ENCODE peak calls at places on chromosome 9, in eight cellular contexts. One of them, this sample, is unnamed.

GRCh38 chr9:100428871-100429654 is 2.1 kb downstream of the MSANTD3 start:
- DNase-seq in pons: peak; percentile 51
- DNase-seq in NCI-H2081: no peak
- DNase-seq in Right ventricle myocardium superior: no peak
- DNase-seq in activated T-helper 1 cell treated with anti-CD3 and anti-CD28 coated beads, Interleukin-12 subunit alpha, Interleukin-12 subunit beta, Interleukin-2, Interleukin-4 antibody, amounts not matched to agents 30 ng/mL and 10 ng/mL and 1 ng/mL, durations not matched to agents 14 hours and 24 hours and 36 hours: no peak
- DNase-seq in stimulated activated CD4-positive, alpha-beta T cell treated with anti-CD3 and anti-CD28 coated beads, Interleukin-1b, Interleukin-23, amount 100 ng/mL, for 1 hour: no peak
- DNase-seq in T47D: no peak
- DNase-seq in right cardiac atrium: no peak
- DNase-seq in this sample: peak; percentile 76

GRCh38 chr9:87107072-87107471 is 159.8 kb upstream of the GAS1 start:
- DNase-seq in pons: no peak
- DNase-seq in NCI-H2081: no peak
- DNase-seq in Right ventricle myocardium superior: no peak
- DNase-seq in activated T-helper 1 cell treated with anti-CD3 and anti-CD28 coated beads, Interleukin-12 subunit alpha, Interleukin-12 subunit beta, Interleukin-2, Interleukin-4 antibody, amounts not matched to agents 30 ng/mL and 10 ng/mL and 1 ng/mL, durations not matched to agents 14 hours and 24 hours and 36 hours: no peak
- DNase-seq in stimulated activated CD4-positive, alpha-beta T cell treated with anti-CD3 and anti-CD28 coated beads, Interleukin-1b, Interleukin-23, amount 100 ng/mL, for 1 hour: no peak
- DNase-seq in T47D: peak; percentile 10
- DNase-seq in right cardiac atrium: no peak
- DNase-seq in this sample: no peak

GRCh38 chr9:21995652-21996275 is 1.2 kb downstream of the CDKN2B-AS1 start:
- DNase-seq in pons: no peak
- DNase-seq in NCI-H2081: no peak
- DNase-seq in Right ventricle myocardium superior: peak; percentile 66
- DNase-seq in activated T-helper 1 cell treated with anti-CD3 and anti-CD28 coated beads, Interleukin-12 subunit alpha, Interleukin-12 subunit beta, Interleukin-2, Interleukin-4 antibody, amounts not matched to agents 30 ng/mL and 10 ng/mL and 1 ng/mL, durations not matched to agents 14 hours and 24 hours and 36 hours: no peak
- DNase-seq in stimulated activated CD4-positive, alpha-beta T cell treated with anti-CD3 and anti-CD28 coated beads, Interleukin-1b, Interleukin-23, amount 100 ng/mL, for 1 hour: no peak
- DNase-seq in T47D: peak; percentile 80
- DNase-seq in right cardiac atrium: peak; percentile 49
- DNase-seq in this sample: peak; percentile 81

GRCh38 chr9:130167927-130168326 is 4.3 kb upstream of the NCS1 start:
- DNase-seq in pons: no peak
- DNase-seq in NCI-H2081: no peak
- DNase-seq in Right ventricle myocardium superior: no peak
- DNase-seq in activated T-helper 1 cell treated with anti-CD3 and anti-CD28 coated beads, Interleukin-12 subunit alpha, Interleukin-12 subunit beta, Interleukin-2, Interleukin-4 antibody, amounts not matched to agents 30 ng/mL and 10 ng/mL and 1 ng/mL, durations not matched to agents 14 hours and 24 hours and 36 hours: no peak
- DNase-seq in stimulated activated CD4-positive, alpha-beta T cell treated with anti-CD3 and anti-CD28 coated beads, Interleukin-1b, Interleukin-23, amount 100 ng/mL, for 1 hour: no peak
- DNase-seq in T47D: no peak
- DNase-seq in right cardiac atrium: no peak
- DNase-seq in this sample: no peak

GRCh38 chr9:83456226-83456625 is 82.0 kb downstream of the FRMD3 start:
- DNase-seq in pons: no peak
- DNase-seq in NCI-H2081: no peak
- DNase-seq in Right ventricle myocardium superior: no peak
- DNase-seq in activated T-helper 1 cell treated with anti-CD3 and anti-CD28 coated beads, Interleukin-12 subunit alpha, Interleukin-12 subunit beta, Interleukin-2, Interleukin-4 antibody, amounts not matched to agents 30 ng/mL and 10 ng/mL and 1 ng/mL, durations not matched to agents 14 hours and 24 hours and 36 hours: no peak
- DNase-seq in stimulated activated CD4-positive, alpha-beta T cell treated with anti-CD3 and anti-CD28 coated beads, Interleukin-1b, Interleukin-23, amount 100 ng/mL, for 1 hour: no peak
- DNase-seq in T47D: no peak
- DNase-seq in right cardiac atrium: no peak
- DNase-seq in this sample: no peak

GRCh38 chr9:72363908-72364678 is 915 bp downstream of the ZFAND5 start:
- DNase-seq in pons: peak; percentile 63
- DNase-seq in NCI-H2081: peak; percentile 10
- DNase-seq in Right ventricle myocardium superior: peak; percentile 85
- DNase-seq in activated T-helper 1 cell treated with anti-CD3 and anti-CD28 coated beads, Interleukin-12 subunit alpha, Interleukin-12 subunit beta, Interleukin-2, Interleukin-4 antibody, amounts not matched to agents 30 ng/mL and 10 ng/mL and 1 ng/mL, durations not matched to agents 14 hours and 24 hours and 36 hours: peak; percentile 68
- DNase-seq in stimulated activated CD4-positive, alpha-beta T cell treated with anti-CD3 and anti-CD28 coated beads, Interleukin-1b, Interleukin-23, amount 100 ng/mL, for 1 hour: no peak
- DNase-seq in T47D: peak; percentile 48
- DNase-seq in right cardiac atrium: peak; percentile 81
- DNase-seq in this sample: no peak

GRCh38 chr9:121984726-121985402 is 108.2 kb downstream of the TTLL11 start:
- DNase-seq in pons: no peak
- DNase-seq in NCI-H2081: no peak
- DNase-seq in Right ventricle myocardium superior: no peak
- DNase-seq in activated T-helper 1 cell treated with anti-CD3 and anti-CD28 coated beads, Interleukin-12 subunit alpha, Interleukin-12 subunit beta, Interleukin-2, Interleukin-4 antibody, amounts not matched to agents 30 ng/mL and 10 ng/mL and 1 ng/mL, durations not matched to agents 14 hours and 24 hours and 36 hours: no peak
- DNase-seq in stimulated activated CD4-positive, alpha-beta T cell treated with anti-CD3 and anti-CD28 coated beads, Interleukin-1b, Interleukin-23, amount 100 ng/mL, for 1 hour: no peak
- DNase-seq in T47D: no peak
- DNase-seq in right cardiac atrium: no peak
- DNase-seq in this sample: no peak

GRCh38 chr9:130662927-130663257 is 1.5 kb upstream of the PRDM12 start:
- DNase-seq in pons: no peak
- DNase-seq in NCI-H2081: no peak
- DNase-seq in Right ventricle myocardium superior: no peak
- DNase-seq in activated T-helper 1 cell treated with anti-CD3 and anti-CD28 coated beads, Interleukin-12 subunit alpha, Interleukin-12 subunit beta, Interleukin-2, Interleukin-4 antibody, amounts not matched to agents 30 ng/mL and 10 ng/mL and 1 ng/mL, durations not matched to agents 14 hours and 24 hours and 36 hours: no peak
- DNase-seq in stimulated activated CD4-positive, alpha-beta T cell treated with anti-CD3 and anti-CD28 coated beads, Interleukin-1b, Interleukin-23, amount 100 ng/mL, for 1 hour: no peak
- DNase-seq in T47D: no peak
- DNase-seq in right cardiac atrium: no peak
- DNase-seq in this sample: no peak

GRCh38 chr9:107438211-107439030 is 51.1 kb downstream of the KLF4 start:
- DNase-seq in pons: no peak
- DNase-seq in NCI-H2081: no peak
- DNase-seq in Right ventricle myocardium superior: no peak
- DNase-seq in activated T-helper 1 cell treated with anti-CD3 and anti-CD28 coated beads, Interleukin-12 subunit alpha, Interleukin-12 subunit beta, Interleukin-2, Interleukin-4 antibody, amounts not matched to agents 30 ng/mL and 10 ng/mL and 1 ng/mL, durations not matched to agents 14 hours and 24 hours and 36 hours: no peak
- DNase-seq in stimulated activated CD4-positive, alpha-beta T cell treated with anti-CD3 and anti-CD28 coated beads, Interleukin-1b, Interleukin-23, amount 100 ng/mL, for 1 hour: no peak
- DNase-seq in T47D: peak; percentile 87
- DNase-seq in right cardiac atrium: no peak
- DNase-seq in this sample: peak; percentile 89

GRCh38 chr9:119003882-119004617 is 365.2 kb downstream of the BRINP1 start:
- DNase-seq in pons: no peak
- DNase-seq in NCI-H2081: no peak
- DNase-seq in Right ventricle myocardium superior: no peak
- DNase-seq in activated T-helper 1 cell treated with anti-CD3 and anti-CD28 coated beads, Interleukin-12 subunit alpha, Interleukin-12 subunit beta, Interleukin-2, Interleukin-4 antibody, amounts not matched to agents 30 ng/mL and 10 ng/mL and 1 ng/mL, durations not matched to agents 14 hours and 24 hours and 36 hours: no peak
- DNase-seq in stimulated activated CD4-positive, alpha-beta T cell treated with anti-CD3 and anti-CD28 coated beads, Interleukin-1b, Interleukin-23, amount 100 ng/mL, for 1 hour: no peak
- DNase-seq in T47D: no peak
- DNase-seq in right cardiac atrium: no peak
- DNase-seq in this sample: no peak

GRCh38 chr9:106677374-106677773 is 185.6 kb upstream of the ZNF462 start:
- DNase-seq in pons: no peak
- DNase-seq in NCI-H2081: no peak
- DNase-seq in Right ventricle myocardium superior: no peak
- DNase-seq in activated T-helper 1 cell treated with anti-CD3 and anti-CD28 coated beads, Interleukin-12 subunit alpha, Interleukin-12 subunit beta, Interleukin-2, Interleukin-4 antibody, amounts not matched to agents 30 ng/mL and 10 ng/mL and 1 ng/mL, durations not matched to agents 14 hours and 24 hours and 36 hours: no peak
- DNase-seq in stimulated activated CD4-positive, alpha-beta T cell treated with anti-CD3 and anti-CD28 coated beads, Interleukin-1b, Interleukin-23, amount 100 ng/mL, for 1 hour: no peak
- DNase-seq in T47D: no peak
- DNase-seq in right cardiac atrium: no peak
- DNase-seq in this sample: no peak

GRCh38 chr9:83706703-83707517 is 848 bp downstream of the UBQLN1 start:
- DNase-seq in pons: peak; percentile 7
- DNase-seq in NCI-H2081: peak; percentile 42
- DNase-seq in Right ventricle myocardium superior: peak; percentile 54
- DNase-seq in activated T-helper 1 cell treated with anti-CD3 and anti-CD28 coated beads, Interleukin-12 subunit alpha, Interleukin-12 subunit beta, Interleukin-2, Interleukin-4 antibody, amounts not matched to agents 30 ng/mL and 10 ng/mL and 1 ng/mL, durations not matched to agents 14 hours and 24 hours and 36 hours: peak; percentile 49
- DNase-seq in stimulated activated CD4-positive, alpha-beta T cell treated with anti-CD3 and anti-CD28 coated beads, Interleukin-1b, Interleukin-23, amount 100 ng/mL, for 1 hour: no peak
- DNase-seq in T47D: peak; percentile 2
- DNase-seq in right cardiac atrium: peak; percentile 51
- DNase-seq in this sample: peak; percentile 22

GRCh38 chr9:133771486-133772482 is 33.6 kb upstream of the SARDH start:
- DNase-seq in pons: no peak
- DNase-seq in NCI-H2081: no peak
- DNase-seq in Right ventricle myocardium superior: peak; percentile 27
- DNase-seq in activated T-helper 1 cell treated with anti-CD3 and anti-CD28 coated beads, Interleukin-12 subunit alpha, Interleukin-12 subunit beta, Interleukin-2, Interleukin-4 antibody, amounts not matched to agents 30 ng/mL and 10 ng/mL and 1 ng/mL, durations not matched to agents 14 hours and 24 hours and 36 hours: no peak
- DNase-seq in stimulated activated CD4-positive, alpha-beta T cell treated with anti-CD3 and anti-CD28 coated beads, Interleukin-1b, Interleukin-23, amount 100 ng/mL, for 1 hour: no peak
- DNase-seq in T47D: no peak
- DNase-seq in right cardiac atrium: no peak
- DNase-seq in this sample: no peak

GRCh38 chr9:5186416-5187169 is 1.2 kb upstream of the INSL6 start:
- DNase-seq in pons: peak; percentile 56
- DNase-seq in NCI-H2081: peak; percentile 7
- DNase-seq in Right ventricle myocardium superior: no peak
- DNase-seq in activated T-helper 1 cell treated with anti-CD3 and anti-CD28 coated beads, Interleukin-12 subunit alpha, Interleukin-12 subunit beta, Interleukin-2, Interleukin-4 antibody, amounts not matched to agents 30 ng/mL and 10 ng/mL and 1 ng/mL, durations not matched to agents 14 hours and 24 hours and 36 hours: peak; percentile 46
- DNase-seq in stimulated activated CD4-positive, alpha-beta T cell treated with anti-CD3 and anti-CD28 coated beads, Interleukin-1b, Interleukin-23, amount 100 ng/mL, for 1 hour: peak; percentile 21
- DNase-seq in T47D: peak; percentile 75
- DNase-seq in right cardiac atrium: no peak
- DNase-seq in this sample: peak; percentile 79

GRCh38 chr9:85200726-85201402 is 531.3 kb downstream of the NTRK2 start:
- DNase-seq in pons: no peak
- DNase-seq in NCI-H2081: no peak
- DNase-seq in Right ventricle myocardium superior: no peak
- DNase-seq in activated T-helper 1 cell treated with anti-CD3 and anti-CD28 coated beads, Interleukin-12 subunit alpha, Interleukin-12 subunit beta, Interleukin-2, Interleukin-4 antibody, amounts not matched to agents 30 ng/mL and 10 ng/mL and 1 ng/mL, durations not matched to agents 14 hours and 24 hours and 36 hours: no peak
- DNase-seq in stimulated activated CD4-positive, alpha-beta T cell treated with anti-CD3 and anti-CD28 coated beads, Interleukin-1b, Interleukin-23, amount 100 ng/mL, for 1 hour: no peak
- DNase-seq in T47D: peak; percentile 17
- DNase-seq in right cardiac atrium: peak; percentile 35
- DNase-seq in this sample: no peak

GRCh38 chr9:114621975-114622609 is 11.0 kb downstream of the TMEM268 start:
- DNase-seq in pons: peak; percentile 25
- DNase-seq in NCI-H2081: no peak
- DNase-seq in Right ventricle myocardium superior: no peak
- DNase-seq in activated T-helper 1 cell treated with anti-CD3 and anti-CD28 coated beads, Interleukin-12 subunit alpha, Interleukin-12 subunit beta, Interleukin-2, Interleukin-4 antibody, amounts not matched to agents 30 ng/mL and 10 ng/mL and 1 ng/mL, durations not matched to agents 14 hours and 24 hours and 36 hours: no peak
- DNase-seq in stimulated activated CD4-positive, alpha-beta T cell treated with anti-CD3 and anti-CD28 coated beads, Interleukin-1b, Interleukin-23, amount 100 ng/mL, for 1 hour: no peak
- DNase-seq in T47D: peak; percentile 44
- DNase-seq in right cardiac atrium: no peak
- DNase-seq in this sample: no peak

GRCh38 chr9:71608021-71608420 is 160.3 kb downstream of the CEMIP2 start:
- DNase-seq in pons: no peak
- DNase-seq in NCI-H2081: no peak
- DNase-seq in Right ventricle myocardium superior: no peak
- DNase-seq in activated T-helper 1 cell treated with anti-CD3 and anti-CD28 coated beads, Interleukin-12 subunit alpha, Interleukin-12 subunit beta, Interleukin-2, Interleukin-4 antibody, amounts not matched to agents 30 ng/mL and 10 ng/mL and 1 ng/mL, durations not matched to agents 14 hours and 24 hours and 36 hours: no peak
- DNase-seq in stimulated activated CD4-positive, alpha-beta T cell treated with anti-CD3 and anti-CD28 coated beads, Interleukin-1b, Interleukin-23, amount 100 ng/mL, for 1 hour: no peak
- DNase-seq in T47D: no peak
- DNase-seq in right cardiac atrium: no peak
- DNase-seq in this sample: no peak

GRCh38 chr9:95570646-95571045 is 53.9 kb upstream of the PTCH1 start:
- DNase-seq in pons: no peak
- DNase-seq in NCI-H2081: no peak
- DNase-seq in Right ventricle myocardium superior: no peak
- DNase-seq in activated T-helper 1 cell treated with anti-CD3 and anti-CD28 coated beads, Interleukin-12 subunit alpha, Interleukin-12 subunit beta, Interleukin-2, Interleukin-4 antibody, amounts not matched to agents 30 ng/mL and 10 ng/mL and 1 ng/mL, durations not matched to agents 14 hours and 24 hours and 36 hours: no peak
- DNase-seq in stimulated activated CD4-positive, alpha-beta T cell treated with anti-CD3 and anti-CD28 coated beads, Interleukin-1b, Interleukin-23, amount 100 ng/mL, for 1 hour: no peak
- DNase-seq in T47D: no peak
- DNase-seq in right cardiac atrium: no peak
- DNase-seq in this sample: no peak

GRCh38 chr9:120258096-120258495 is 321.9 kb downstream of the CDK5RAP2 start:
- DNase-seq in pons: no peak
- DNase-seq in NCI-H2081: no peak
- DNase-seq in Right ventricle myocardium superior: no peak
- DNase-seq in activated T-helper 1 cell treated with anti-CD3 and anti-CD28 coated beads, Interleukin-12 subunit alpha, Interleukin-12 subunit beta, Interleukin-2, Interleukin-4 antibody, amounts not matched to agents 30 ng/mL and 10 ng/mL and 1 ng/mL, durations not matched to agents 14 hours and 24 hours and 36 hours: no peak
- DNase-seq in stimulated activated CD4-positive, alpha-beta T cell treated with anti-CD3 and anti-CD28 coated beads, Interleukin-1b, Interleukin-23, amount 100 ng/mL, for 1 hour: no peak
- DNase-seq in T47D: no peak
- DNase-seq in right cardiac atrium: no peak
- DNase-seq in this sample: no peak

GRCh38 chr9:79858509-79858908 is 286.7 kb downstream of the TLE4 start:
- DNase-seq in pons: peak; percentile 74
- DNase-seq in NCI-H2081: no peak
- DNase-seq in Right ventricle myocardium superior: no peak
- DNase-seq in activated T-helper 1 cell treated with anti-CD3 and anti-CD28 coated beads, Interleukin-12 subunit alpha, Interleukin-12 subunit beta, Interleukin-2, Interleukin-4 antibody, amounts not matched to agents 30 ng/mL and 10 ng/mL and 1 ng/mL, durations not matched to agents 14 hours and 24 hours and 36 hours: no peak
- DNase-seq in stimulated activated CD4-positive, alpha-beta T cell treated with anti-CD3 and anti-CD28 coated beads, Interleukin-1b, Interleukin-23, amount 100 ng/mL, for 1 hour: no peak
- DNase-seq in T47D: peak; percentile 84
- DNase-seq in right cardiac atrium: no peak
- DNase-seq in this sample: peak; percentile 15

GRCh38 chr9:121609845-121610637 is 41.4 kb upstream of the DAB2IP start:
- DNase-seq in pons: no peak
- DNase-seq in NCI-H2081: no peak
- DNase-seq in Right ventricle myocardium superior: peak; percentile 73
- DNase-seq in activated T-helper 1 cell treated with anti-CD3 and anti-CD28 coated beads, Interleukin-12 subunit alpha, Interleukin-12 subunit beta, Interleukin-2, Interleukin-4 antibody, amounts not matched to agents 30 ng/mL and 10 ng/mL and 1 ng/mL, durations not matched to agents 14 hours and 24 hours and 36 hours: no peak
- DNase-seq in stimulated activated CD4-positive, alpha-beta T cell treated with anti-CD3 and anti-CD28 coated beads, Interleukin-1b, Interleukin-23, amount 100 ng/mL, for 1 hour: no peak
- DNase-seq in T47D: peak; percentile 84
- DNase-seq in right cardiac atrium: peak; percentile 62
- DNase-seq in this sample: peak; percentile 97

GRCh38 chr9:12916037-12916436 is 141.2 kb downstream of the LURAP1L start:
- DNase-seq in pons: peak; percentile 99
- DNase-seq in NCI-H2081: no peak
- DNase-seq in Right ventricle myocardium superior: no peak
- DNase-seq in activated T-helper 1 cell treated with anti-CD3 and anti-CD28 coated beads, Interleukin-12 subunit alpha, Interleukin-12 subunit beta, Interleukin-2, Interleukin-4 antibody, amounts not matched to agents 30 ng/mL and 10 ng/mL and 1 ng/mL, durations not matched to agents 14 hours and 24 hours and 36 hours: no peak
- DNase-seq in stimulated activated CD4-positive, alpha-beta T cell treated with anti-CD3 and anti-CD28 coated beads, Interleukin-1b, Interleukin-23, amount 100 ng/mL, for 1 hour: no peak
- DNase-seq in T47D: no peak
- DNase-seq in right cardiac atrium: no peak
- DNase-seq in this sample: no peak

GRCh38 chr9:127027694-127028093 is 94.7 kb downstream of the ANGPTL2 start:
- DNase-seq in pons: peak; percentile 73
- DNase-seq in NCI-H2081: no peak
- DNase-seq in Right ventricle myocardium superior: no peak
- DNase-seq in activated T-helper 1 cell treated with anti-CD3 and anti-CD28 coated beads, Interleukin-12 subunit alpha, Interleukin-12 subunit beta, Interleukin-2, Interleukin-4 antibody, amounts not matched to agents 30 ng/mL and 10 ng/mL and 1 ng/mL, durations not matched to agents 14 hours and 24 hours and 36 hours: no peak
- DNase-seq in stimulated activated CD4-positive, alpha-beta T cell treated with anti-CD3 and anti-CD28 coated beads, Interleukin-1b, Interleukin-23, amount 100 ng/mL, for 1 hour: no peak
- DNase-seq in T47D: no peak
- DNase-seq in right cardiac atrium: no peak
- DNase-seq in this sample: no peak

GRCh38 chr9:5813837-5814236 is 19.1 kb downstream of the ERMP1 start:
- DNase-seq in pons: no peak
- DNase-seq in NCI-H2081: no peak
- DNase-seq in Right ventricle myocardium superior: no peak
- DNase-seq in activated T-helper 1 cell treated with anti-CD3 and anti-CD28 coated beads, Interleukin-12 subunit alpha, Interleukin-12 subunit beta, Interleukin-2, Interleukin-4 antibody, amounts not matched to agents 30 ng/mL and 10 ng/mL and 1 ng/mL, durations not matched to agents 14 hours and 24 hours and 36 hours: no peak
- DNase-seq in stimulated activated CD4-positive, alpha-beta T cell treated with anti-CD3 and anti-CD28 coated beads, Interleukin-1b, Interleukin-23, amount 100 ng/mL, for 1 hour: no peak
- DNase-seq in T47D: no peak
- DNase-seq in right cardiac atrium: no peak
- DNase-seq in this sample: peak; percentile 16

GRCh38 chr9:18393340-18394130 is 80.4 kb upstream of the ADAMTSL1 start:
- DNase-seq in pons: peak; percentile 66
- DNase-seq in NCI-H2081: peak; percentile 98
- DNase-seq in Right ventricle myocardium superior: no peak
- DNase-seq in activated T-helper 1 cell treated with anti-CD3 and anti-CD28 coated beads, Interleukin-12 subunit alpha, Interleukin-12 subunit beta, Interleukin-2, Interleukin-4 antibody, amounts not matched to agents 30 ng/mL and 10 ng/mL and 1 ng/mL, durations not matched to agents 14 hours and 24 hours and 36 hours: no peak
- DNase-seq in stimulated activated CD4-positive, alpha-beta T cell treated with anti-CD3 and anti-CD28 coated beads, Interleukin-1b, Interleukin-23, amount 100 ng/mL, for 1 hour: no peak
- DNase-seq in T47D: peak; percentile 56
- DNase-seq in right cardiac atrium: peak; percentile 30
- DNase-seq in this sample: no peak

GRCh38 chr9:107019216-107019615 is 156.2 kb downstream of the ZNF462 start:
- DNase-seq in pons: no peak
- DNase-seq in NCI-H2081: no peak
- DNase-seq in Right ventricle myocardium superior: no peak
- DNase-seq in activated T-helper 1 cell treated with anti-CD3 and anti-CD28 coated beads, Interleukin-12 subunit alpha, Interleukin-12 subunit beta, Interleukin-2, Interleukin-4 antibody, amounts not matched to agents 30 ng/mL and 10 ng/mL and 1 ng/mL, durations not matched to agents 14 hours and 24 hours and 36 hours: no peak
- DNase-seq in stimulated activated CD4-positive, alpha-beta T cell treated with anti-CD3 and anti-CD28 coated beads, Interleukin-1b, Interleukin-23, amount 100 ng/mL, for 1 hour: no peak
- DNase-seq in T47D: no peak
- DNase-seq in right cardiac atrium: no peak
- DNase-seq in this sample: no peak

GRCh38 chr9:96071245-96072124 is 196.0 kb downstream of the ERCC6L2 start:
- DNase-seq in pons: peak; percentile 40
- DNase-seq in NCI-H2081: no peak
- DNase-seq in Right ventricle myocardium superior: no peak
- DNase-seq in activated T-helper 1 cell treated with anti-CD3 and anti-CD28 coated beads, Interleukin-12 subunit alpha, Interleukin-12 subunit beta, Interleukin-2, Interleukin-4 antibody, amounts not matched to agents 30 ng/mL and 10 ng/mL and 1 ng/mL, durations not matched to agents 14 hours and 24 hours and 36 hours: no peak
- DNase-seq in stimulated activated CD4-positive, alpha-beta T cell treated with anti-CD3 and anti-CD28 coated beads, Interleukin-1b, Interleukin-23, amount 100 ng/mL, for 1 hour: no peak
- DNase-seq in T47D: peak; percentile 34
- DNase-seq in right cardiac atrium: no peak
- DNase-seq in this sample: peak; percentile 35

GRCh38 chr9:105055922-105056321 is 128.0 kb upstream of the ABCA1 start:
- DNase-seq in pons: no peak
- DNase-seq in NCI-H2081: no peak
- DNase-seq in Right ventricle myocardium superior: no peak
- DNase-seq in activated T-helper 1 cell treated with anti-CD3 and anti-CD28 coated beads, Interleukin-12 subunit alpha, Interleukin-12 subunit beta, Interleukin-2, Interleukin-4 antibody, amounts not matched to agents 30 ng/mL and 10 ng/mL and 1 ng/mL, durations not matched to agents 14 hours and 24 hours and 36 hours: no peak
- DNase-seq in stimulated activated CD4-positive, alpha-beta T cell treated with anti-CD3 and anti-CD28 coated beads, Interleukin-1b, Interleukin-23, amount 100 ng/mL, for 1 hour: no peak
- DNase-seq in T47D: no peak
- DNase-seq in right cardiac atrium: no peak
- DNase-seq in this sample: no peak

GRCh38 chr9:3992222-3992621 is 307.6 kb downstream of the GLIS3 start:
- DNase-seq in pons: no peak
- DNase-seq in NCI-H2081: no peak
- DNase-seq in Right ventricle myocardium superior: no peak
- DNase-seq in activated T-helper 1 cell treated with anti-CD3 and anti-CD28 coated beads, Interleukin-12 subunit alpha, Interleukin-12 subunit beta, Interleukin-2, Interleukin-4 antibody, amounts not matched to agents 30 ng/mL and 10 ng/mL and 1 ng/mL, durations not matched to agents 14 hours and 24 hours and 36 hours: no peak
- DNase-seq in stimulated activated CD4-positive, alpha-beta T cell treated with anti-CD3 and anti-CD28 coated beads, Interleukin-1b, Interleukin-23, amount 100 ng/mL, for 1 hour: no peak
- DNase-seq in T47D: no peak
- DNase-seq in right cardiac atrium: no peak
- DNase-seq in this sample: no peak

This sample was measured in trophoblast cell.